ENCODE peak calls at places on chromosomes 7 and 10, in seven cellular contexts. R is PC-9, F is RWPE1, J is body of pancreas, X is colonic mucosa, Q is iPS DF 6.9, G is HCT116. B is an unnamed sample.

GRCh38 chr10:32263300-32263699 is 83.7 kb downstream of the EPC1 start:
- DNase-seq in R (no peak), F (no peak), J (no peak), X (no peak), Q (no peak), G (no peak), B (no peak)

GRCh38 chr10:104650072-104650471 is 9.0 kb downstream of the SORCS3 start:
- DNase-seq in R (no peak), F (no peak), J (no peak), X (no peak), Q (no peak), G (no peak), B (no peak)

GRCh38 chr7:105098863-105099515 is 85.0 kb downstream of the KMT2E start:
- DNase-seq in R (peak), F (peak), J (no peak), X (no peak), Q (no peak), G (no peak), B (no peak)

GRCh38 chr7:116802784-116803183 is 59.6 kb upstream of the CAPZA2 start:
- DNase-seq in R (peak), F (peak), J (peak), X (peak), Q (peak), G (peak), B (peak)

GRCh38 chr7:20064974-20065862 is 152.0 kb downstream of the MACC1 start:
- DNase-seq in R (no peak), F (no peak), J (no peak), X (no peak), Q (no peak), G (peak), B (peak)

GRCh38 chr10:43225004-43225786 is 41.7 kb downstream of the RASGEF1A start:
- DNase-seq in R (no peak), F (no peak), J (peak), X (no peak), Q (no peak), G (no peak), B (peak)

GRCh38 chr10:60573342-60573741 is 183.7 kb upstream of the ANK3 start:
- DNase-seq in R (no peak), F (no peak), J (no peak), X (no peak), Q (no peak), G (no peak), B (peak)

GRCh38 chr7:157407512-157408257 is 70.9 kb downstream of the DNAJB6 start:
- DNase-seq in R (no peak), F (no peak), J (no peak), X (no peak), Q (no peak), G (no peak), B (no peak)

GRCh38 chr7:44290250-44290616 is 35.2 kb downstream of the CAMK2B start:
- DNase-seq in R (no peak), F (no peak), J (peak), X (no peak), Q (no peak), G (no peak), B (no peak)

GRCh38 chr7:153808117-153808516 is 244.1 kb upstream of the DPP6 start:
- DNase-seq in R (no peak), F (no peak), J (no peak), X (no peak), Q (no peak), G (no peak), B (no peak)

GRCh38 chr7:48004023-48004422 is 24.6 kb upstream of the HUS1 start:
- DNase-seq in R (no peak), F (no peak), J (no peak), X (no peak), Q (no peak), G (no peak), B (no peak)

GRCh38 chr7:134435161-134435920 is 23.6 kb downstream of the AKR1B1 start:
- DNase-seq in R (peak), F (peak), J (no peak), X (no peak), Q (no peak), G (no peak), B (no peak)

GRCh38 chr10:99698504-99699080 is 33.3 kb downstream of the COX15 start:
- DNase-seq in R (no peak), F (no peak), J (peak), X (no peak), Q (peak), G (no peak), B (no peak)

GRCh38 chr10:5776881-5777197 is 36.4 kb downstream of the GDI2 start:
- DNase-seq in R (no peak), F (no peak), J (no peak), X (no peak), Q (no peak), G (no peak), B (no peak)

GRCh38 chr10:110165867-110166266 is 41.5 kb upstream of the MXI1 start:
- DNase-seq in R (no peak), F (no peak), J (no peak), X (no peak), Q (no peak), G (no peak), B (no peak)

GRCh38 chr7:94374231-94374630 is 20.5 kb upstream of the COL1A2 start:
- DNase-seq in R (no peak), F (no peak), J (peak), X (peak), Q (no peak), G (no peak), B (peak)

GRCh38 chr7:94069154-94069739 is 65.1 kb upstream of the BET1 start:
- DNase-seq in R (no peak), F (no peak), J (no peak), X (no peak), Q (no peak), G (no peak), B (no peak)

GRCh38 chr7:32279500-32279899 is 209.3 kb upstream of the PDE1C start:
- DNase-seq in R (no peak), F (no peak), J (no peak), X (no peak), Q (no peak), G (no peak), B (no peak)

GRCh38 chr10:61785410-61786105 is 115.9 kb upstream of the ARID5B start:
- DNase-seq in R (no peak), F (no peak), J (no peak), X (no peak), Q (no peak), G (no peak), B (no peak)

GRCh38 chr7:157468221-157469111 is 131.7 kb downstream of the DNAJB6 start:
- DNase-seq in R (no peak), F (no peak), J (no peak), X (no peak), Q (no peak), G (no peak), B (peak)

GRCh38 chr7:151727579-151728285 is 149.2 kb downstream of the PRKAG2 start:
- DNase-seq in R (peak), F (peak), J (peak), X (peak), Q (no peak), G (peak), B (peak)

GRCh38 chr10:58972576-58973234 is 203.7 kb upstream of the PHYHIPL start:
- DNase-seq in R (no peak), F (no peak), J (no peak), X (no peak), Q (no peak), G (no peak), B (no peak)

GRCh38 chr7:131056007-131056406 is 271.7 kb upstream of the MKLN1 start:
- DNase-seq in R (no peak), F (no peak), J (no peak), X (no peak), Q (no peak), G (no peak), B (no peak)

GRCh38 chr7:18667466-18667865 is 171.9 kb downstream of the HDAC9 start:
- DNase-seq in R (peak), F (peak), J (no peak), X (no peak), Q (no peak), G (peak), B (peak)

GRCh38 chr10:104641150-104642000 is at the start of gene SORCS3:
- DNase-seq in R (no peak), F (no peak), J (no peak), X (no peak), Q (no peak), G (no peak), B (no peak)

DNA sequence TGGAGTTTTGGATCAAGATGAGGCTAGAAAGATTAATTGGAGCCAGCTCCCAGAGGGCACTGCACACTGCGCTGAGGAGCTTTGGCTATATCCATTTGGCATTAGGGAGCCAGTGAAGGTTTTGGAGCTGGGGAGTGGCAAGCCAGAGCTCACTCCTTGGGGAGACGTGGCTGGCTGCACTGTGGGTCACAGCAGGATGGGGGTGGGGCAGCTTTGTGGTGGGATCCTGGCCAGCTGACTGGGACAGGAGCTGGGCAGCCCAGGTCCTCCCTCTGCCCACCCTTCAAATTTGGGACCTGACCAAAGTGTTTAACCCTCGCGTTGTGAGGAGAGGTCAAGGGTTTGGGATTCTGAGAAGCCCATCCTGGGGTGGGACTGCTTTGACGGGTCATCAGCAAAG is 5.0 kb downstream of the C10orf105 start:
- DNase-seq in R (no peak), F (no peak), J (no peak), X (no peak), Q (no peak), G (no peak), B (no peak)
- H3K27ac ChIP-seq in R (peak), F (peak), J (peak), X (peak), Q (no peak), G (no peak), B (no peak)

DNA sequence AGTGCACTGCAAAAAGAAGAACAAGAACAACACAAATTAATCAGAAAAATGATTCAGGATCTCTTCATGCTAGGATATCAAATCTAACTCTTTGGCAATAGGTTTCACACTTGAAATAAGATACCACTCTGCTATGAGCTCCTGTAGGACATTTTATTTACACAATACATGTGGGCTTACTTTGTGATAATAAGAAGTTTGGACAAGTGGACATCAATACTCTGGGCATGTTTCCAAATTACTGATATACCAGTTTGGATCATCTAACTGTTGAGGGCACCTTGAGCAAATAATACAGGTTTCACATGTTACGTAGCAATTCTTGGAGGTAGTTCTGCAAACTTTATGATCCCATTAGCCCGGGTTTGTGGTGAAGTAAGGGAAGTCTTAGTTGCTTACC is 59.8 kb downstream of the CPVL start:
- DNase-seq in R (no peak), F (no peak), J (no peak), X (no peak), Q (no peak), G (no peak), B (no peak)
- H3K27ac ChIP-seq in R (no peak), F (no peak), J (no peak), X (no peak), Q (no peak), G (no peak), B (no peak)

GRCh38 chr10:86861351-86861750 is 96.1 kb downstream of the MMRN2 start:
- DNase-seq in R (no peak), F (no peak), J (no peak), X (no peak), Q (no peak), G (no peak), B (no peak)

GRCh38 chr10:86863443-86863842 is 94.0 kb downstream of the MMRN2 start:
- DNase-seq in R (no peak), F (no peak), J (no peak), X (no peak), Q (no peak), G (no peak), B (no peak)

GRCh38 chr10:86867149-86867548 is 90.3 kb downstream of the MMRN2 start:
- DNase-seq in R (no peak), F (no peak), J (no peak), X (no peak), Q (no peak), G (no peak), B (no peak)

GRCh38 chr10:86862373-86862772 is 95.0 kb downstream of the MMRN2 start:
- DNase-seq in R (no peak), F (no peak), J (no peak), X (no peak), Q (no peak), G (no peak), B (no peak)

GRCh38 chr10:86862786-86863185 is 94.6 kb downstream of the MMRN2 start:
- DNase-seq in R (no peak), F (no peak), J (peak), X (no peak), Q (no peak), G (no peak), B (no peak)
- H3K27ac ChIP-seq in R (no peak), F (no peak), J (peak), X (no peak), Q (no peak), G (no peak), B (no peak)

DNA sequence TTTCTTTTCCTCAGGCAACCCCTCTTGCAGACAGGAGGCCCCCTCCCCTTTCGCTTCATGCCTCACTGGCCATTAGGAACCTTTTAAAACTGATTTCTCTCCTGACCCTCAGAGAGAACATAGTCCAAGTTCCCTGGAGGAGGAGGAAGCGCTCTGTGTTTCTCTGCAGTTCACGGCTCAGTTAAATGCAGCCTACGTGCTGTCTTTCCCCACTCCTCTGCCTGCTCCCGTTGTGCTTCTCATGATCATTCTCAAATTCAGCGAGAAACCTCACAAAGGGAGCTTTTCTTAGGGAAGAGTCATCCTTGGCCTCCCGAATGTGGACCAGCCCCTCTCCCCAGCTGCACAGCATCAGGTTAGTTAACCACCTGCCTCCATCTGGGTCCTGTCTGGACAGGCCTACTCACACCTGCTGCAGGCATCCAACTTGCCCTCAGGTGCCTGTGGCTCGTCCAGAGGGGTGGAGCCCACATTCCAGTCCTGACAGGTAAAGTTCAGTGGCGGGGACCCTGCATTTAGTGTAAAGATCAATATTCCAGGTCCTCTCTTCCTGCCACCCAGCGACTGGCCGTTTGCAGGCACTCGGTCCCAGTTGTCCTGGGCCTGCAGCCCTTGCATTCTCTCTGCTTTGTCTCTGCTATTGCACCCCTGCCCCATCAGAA is 14.8 kb downstream of the HTRA1 start:
- DNase-seq in R (no peak), F (peak), J (no peak), X (no peak), Q (no peak), G (no peak), B (no peak)
- H3K27ac ChIP-seq in R (no peak), F (peak), J (no peak), X (no peak), Q (no peak), G (no peak), B (no peak)

GRCh38 chr7:5428470-5429252 is 5.0 kb upstream of the TNRC18 start:
- DNase-seq in R (peak), F (peak), J (peak), X (peak), Q (no peak), G (no peak), B (no peak)
- H3K27ac ChIP-seq in R (peak), F (peak), J (peak), X (peak), Q (no peak), G (peak), B (no peak)

DNA sequence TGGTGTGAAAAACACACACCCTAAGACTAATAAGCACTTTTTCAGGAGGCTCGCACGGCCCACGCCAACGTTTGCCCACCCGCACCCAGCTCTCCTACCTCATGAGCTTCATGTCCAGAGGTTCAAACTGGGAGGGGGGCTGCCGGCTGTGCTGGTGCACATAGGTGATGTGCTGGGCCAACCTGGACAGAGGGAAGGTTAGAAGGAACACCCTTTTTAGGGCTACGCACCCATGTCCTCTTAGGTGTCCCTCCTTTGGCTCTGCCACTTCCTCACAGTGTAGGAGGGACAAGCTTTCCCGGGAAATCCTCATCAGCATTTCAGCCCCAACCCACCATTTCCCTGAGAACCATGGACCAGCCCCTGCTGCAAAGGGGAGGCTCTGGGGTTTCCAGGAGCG is 5.9 kb downstream of the MCM7 start:
- DNase-seq in R (no peak), F (no peak), J (no peak), X (no peak), Q (no peak), G (no peak), B (no peak)
- H3K27ac ChIP-seq in R (no peak), F (peak), J (no peak), X (no peak), Q (no peak), G (peak), B (no peak)

DNA sequence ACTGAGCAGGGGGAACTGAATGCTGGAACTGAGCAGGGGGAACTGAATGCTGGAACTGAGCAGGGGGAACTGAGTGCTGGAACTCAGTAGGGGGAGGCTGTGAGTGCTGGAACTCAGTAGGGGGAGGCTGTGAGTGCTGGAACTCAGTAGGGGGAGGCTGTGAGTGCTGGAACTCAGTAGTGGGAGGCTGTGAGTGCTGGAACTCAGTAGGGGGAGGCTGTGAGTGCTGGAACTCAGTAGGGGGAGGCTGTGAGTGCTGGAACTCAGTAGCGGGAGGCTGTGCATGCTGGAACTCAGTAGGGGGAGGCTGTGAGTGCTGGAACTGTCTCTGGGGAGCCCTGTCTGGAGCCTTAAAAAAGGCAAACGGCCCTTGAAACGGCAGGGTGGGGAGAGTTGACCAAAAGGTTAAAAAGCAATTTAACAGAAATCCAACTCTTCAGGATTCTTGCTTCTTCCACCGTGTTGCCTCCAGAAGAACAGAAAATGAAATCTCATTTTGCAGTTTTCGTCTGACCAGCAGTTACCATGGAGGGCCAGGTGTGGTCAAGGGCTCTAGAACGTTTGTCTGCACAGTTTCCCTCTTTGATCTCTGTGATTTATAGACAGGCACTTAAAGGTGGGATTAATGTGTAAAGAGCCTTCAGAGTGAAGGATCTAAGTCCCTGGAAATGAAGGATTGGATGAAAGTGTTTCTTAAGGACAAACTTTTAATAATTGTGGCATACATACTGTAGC is 19.1 kb downstream of the DOCK1 start:
- DNase-seq in R (no peak), F (peak), J (no peak), X (no peak), Q (no peak), G (no peak), B (no peak)
- H3K27ac ChIP-seq in R (no peak), F (peak), J (no peak), X (no peak), Q (no peak), G (no peak), B (no peak)

GRCh38 chr10:90799172-90799571 is 58.7 kb downstream of the HTR7 start:
- DNase-seq in R (no peak), F (no peak), J (no peak), X (no peak), Q (no peak), G (no peak), B (no peak)

GRCh38 chr10:90801608-90802007 is 56.2 kb downstream of the HTR7 start:
- DNase-seq in R (no peak), F (no peak), J (no peak), X (no peak), Q (no peak), G (no peak), B (no peak)

GRCh38 chr10:90804354-90804753 is 53.5 kb downstream of the HTR7 start:
- DNase-seq in R (no peak), F (no peak), J (no peak), X (no peak), Q (no peak), G (no peak), B (no peak)

GRCh38 chr10:90800232-90800796 is 57.5 kb downstream of the HTR7 start:
- DNase-seq in R (no peak), F (no peak), J (no peak), X (no peak), Q (no peak), G (no peak), B (no peak)

GRCh38 chr10:90798482-90798881 is 59.4 kb downstream of the HTR7 start:
- DNase-seq in R (no peak), F (no peak), J (no peak), X (no peak), Q (no peak), G (no peak), B (no peak)
- H3K27ac ChIP-seq in R (no peak), F (no peak), J (no peak), X (no peak), Q (no peak), G (no peak), B (no peak)

DNA sequence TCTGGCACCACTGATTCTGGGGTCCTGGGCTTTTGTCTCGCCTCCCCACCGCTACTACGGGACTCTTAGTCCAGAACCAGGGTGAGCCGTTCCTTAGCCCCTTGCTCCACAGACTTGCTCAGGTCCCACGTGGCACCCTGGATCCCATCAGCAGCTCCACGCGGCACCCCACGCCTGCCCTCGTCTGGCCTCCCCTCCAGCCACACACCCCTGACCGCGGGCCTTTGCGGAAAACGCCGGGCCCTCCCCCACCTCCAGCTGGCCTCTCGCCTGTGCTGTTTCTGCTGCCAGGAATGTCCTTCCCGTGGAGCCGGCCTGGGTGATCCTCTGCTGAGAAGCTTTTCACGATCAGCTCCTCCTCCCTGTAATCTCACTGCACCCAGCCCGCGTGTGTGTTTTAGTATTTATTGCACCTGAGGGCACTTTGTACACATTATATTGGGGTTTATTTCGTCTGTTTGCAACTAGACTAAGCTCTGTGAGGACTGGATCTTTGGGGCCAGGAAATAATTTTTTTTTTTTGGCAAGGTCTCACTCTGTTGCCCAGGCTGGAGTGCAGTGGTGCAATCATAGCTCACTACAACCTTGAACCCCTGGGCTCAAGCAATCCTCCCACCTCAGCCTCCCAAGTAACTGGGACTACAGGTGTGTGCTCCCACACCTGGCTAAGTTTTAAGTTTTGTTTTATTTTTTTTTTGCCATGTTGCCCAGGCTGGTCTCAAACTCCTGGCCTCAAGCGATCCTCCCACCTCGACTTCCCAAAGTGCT is 10.5 kb upstream of the TTYH3 start:
- DNase-seq in R (no peak), F (no peak), J (peak), X (no peak), Q (no peak), G (no peak), B (no peak)
- H3K27ac ChIP-seq in R (no peak), F (no peak), J (no peak), X (no peak), Q (no peak), G (no peak), B (no peak)